ENCODE peak calls at places on chromosome 5, in nine cellular contexts. One of them, this sample, is unnamed.

GRCh38 chr5:176514244-176514918 is 22.8 kb downstream of the RNF44 start:
- DNase-seq in CD4-positive, CD25-positive, alpha-beta regulatory T cell: no peak
- DNase-seq in mammary epithelial cell: no peak
- DNase-seq in aorta: no peak
- DNase-seq in upper lobe of right lung: no peak
- DNase-seq in right lobe of liver: no peak
- DNase-seq in right atrium auricular region: no peak
- DNase-seq in fibroblast of lung: no peak
- DNase-seq in IMR-90: no peak
- DNase-seq in this sample: no peak

GRCh38 chr5:96567188-96567587 is 95.0 kb upstream of the CAST start:
- DNase-seq in CD4-positive, CD25-positive, alpha-beta regulatory T cell: no peak
- DNase-seq in mammary epithelial cell: peak; percentile 22
- DNase-seq in aorta: no peak
- DNase-seq in upper lobe of right lung: no peak
- DNase-seq in right lobe of liver: no peak
- DNase-seq in right atrium auricular region: no peak
- DNase-seq in fibroblast of lung: peak; percentile 47
- DNase-seq in IMR-90: peak; percentile 43
- DNase-seq in this sample: peak; percentile 81

GRCh38 chr5:83072946-83073345 is 4.2 kb downstream of the TMEM167A start:
- DNase-seq in CD4-positive, CD25-positive, alpha-beta regulatory T cell: no peak
- DNase-seq in mammary epithelial cell: no peak
- DNase-seq in aorta: no peak
- DNase-seq in upper lobe of right lung: no peak
- DNase-seq in right lobe of liver: no peak
- DNase-seq in right atrium auricular region: no peak
- DNase-seq in fibroblast of lung: peak; percentile 51
- DNase-seq in IMR-90: no peak
- DNase-seq in this sample: no peak

GRCh38 chr5:141811287-141812155 is 66.7 kb downstream of the PCDH1 start:
- DNase-seq in CD4-positive, CD25-positive, alpha-beta regulatory T cell: no peak
- DNase-seq in mammary epithelial cell: no peak
- DNase-seq in aorta: peak; percentile 68
- DNase-seq in upper lobe of right lung: no peak
- DNase-seq in right lobe of liver: no peak
- DNase-seq in right atrium auricular region: no peak
- DNase-seq in fibroblast of lung: no peak
- DNase-seq in IMR-90: no peak
- DNase-seq in this sample: no peak

GRCh38 chr5:18394154-18394804 is 760.0 kb downstream of the TAF11L14 start:
- DNase-seq in CD4-positive, CD25-positive, alpha-beta regulatory T cell: no peak
- DNase-seq in mammary epithelial cell: peak; percentile 65
- DNase-seq in aorta: peak; percentile 80
- DNase-seq in upper lobe of right lung: peak; percentile 78
- DNase-seq in right lobe of liver: no peak
- DNase-seq in right atrium auricular region: no peak
- DNase-seq in fibroblast of lung: peak; percentile 46
- DNase-seq in IMR-90: peak; percentile 18
- DNase-seq in this sample: peak; percentile 16

GRCh38 chr5:157463081-157463480 is 3.1 kb downstream of the NIPAL4 start:
- DNase-seq in CD4-positive, CD25-positive, alpha-beta regulatory T cell: no peak
- DNase-seq in mammary epithelial cell: no peak
- DNase-seq in aorta: peak; percentile 62
- DNase-seq in upper lobe of right lung: no peak
- DNase-seq in right lobe of liver: no peak
- DNase-seq in right atrium auricular region: no peak
- DNase-seq in fibroblast of lung: no peak
- DNase-seq in IMR-90: no peak
- DNase-seq in this sample: peak; percentile 38

GRCh38 chr5:153632748-153633290 is 142.3 kb downstream of the GRIA1 start:
- DNase-seq in CD4-positive, CD25-positive, alpha-beta regulatory T cell: no peak
- DNase-seq in mammary epithelial cell: no peak
- DNase-seq in aorta: no peak
- DNase-seq in upper lobe of right lung: no peak
- DNase-seq in right lobe of liver: no peak
- DNase-seq in right atrium auricular region: no peak
- DNase-seq in fibroblast of lung: no peak
- DNase-seq in IMR-90: peak; percentile 22
- DNase-seq in this sample: no peak

GRCh38 chr5:41270423-41271251 is 57.3 kb upstream of the C6 start:
- DNase-seq in CD4-positive, CD25-positive, alpha-beta regulatory T cell: no peak
- DNase-seq in mammary epithelial cell: peak; percentile 34
- DNase-seq in aorta: no peak
- DNase-seq in upper lobe of right lung: no peak
- DNase-seq in right lobe of liver: no peak
- DNase-seq in right atrium auricular region: no peak
- DNase-seq in fibroblast of lung: peak; percentile 77
- DNase-seq in IMR-90: peak; percentile 76
- DNase-seq in this sample: peak; percentile 51

GRCh38 chr5:109161914-109162683 is 247.7 kb downstream of the PJA2 start:
- DNase-seq in CD4-positive, CD25-positive, alpha-beta regulatory T cell: no peak
- DNase-seq in mammary epithelial cell: peak; percentile 11
- DNase-seq in aorta: no peak
- DNase-seq in upper lobe of right lung: no peak
- DNase-seq in right lobe of liver: no peak
- DNase-seq in right atrium auricular region: no peak
- DNase-seq in fibroblast of lung: peak; percentile 60
- DNase-seq in IMR-90: peak; percentile 71
- DNase-seq in this sample: no peak

DNA sequence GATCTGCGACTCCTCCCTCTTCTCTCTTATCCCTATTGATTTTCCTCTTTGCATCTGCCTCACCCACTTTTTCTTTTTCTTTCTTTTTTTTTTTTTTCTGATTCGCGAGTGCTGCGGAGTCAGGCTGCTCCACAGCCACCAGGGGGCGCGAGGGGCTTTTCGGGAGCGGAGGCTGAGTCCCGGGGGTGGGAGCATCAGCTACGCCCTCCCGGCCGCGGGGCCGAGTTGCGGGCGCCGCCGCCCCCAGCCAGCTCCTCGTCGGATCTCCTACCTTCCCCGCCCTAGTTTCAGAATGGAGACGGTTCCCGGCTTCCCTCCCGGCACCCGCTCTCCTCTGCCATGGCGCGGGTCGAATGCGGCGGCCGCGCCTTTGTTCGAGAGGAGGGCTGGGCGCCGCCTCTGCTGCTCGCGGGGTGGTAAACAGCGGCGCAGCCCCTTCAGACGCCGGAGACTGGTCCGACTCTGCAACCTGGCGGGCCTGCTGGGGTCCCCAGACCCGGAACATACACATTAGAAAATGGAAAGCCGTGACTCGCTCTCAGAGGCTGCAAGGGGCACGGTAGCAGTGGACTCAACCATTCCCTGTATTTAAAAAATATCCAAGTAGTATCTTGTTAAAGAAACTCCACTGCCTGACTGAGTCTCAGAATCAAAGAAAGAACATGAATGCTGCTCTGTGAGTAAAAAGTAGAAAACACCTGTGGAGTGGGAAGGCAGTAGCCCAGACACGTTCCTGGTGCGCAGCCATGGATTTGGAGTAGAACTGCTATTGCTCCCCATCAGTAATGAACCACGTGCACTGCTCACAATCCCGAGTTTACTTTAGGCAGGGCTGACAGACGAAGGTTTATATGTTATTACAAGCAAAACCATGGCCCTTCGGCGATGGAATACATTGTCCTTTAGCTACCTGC is 55.7 kb downstream of the DPYSL3 start:
- DNase-seq in CD4-positive, CD25-positive, alpha-beta regulatory T cell: peak; percentile 32
- DNase-seq in mammary epithelial cell: peak; percentile 75
- DNase-seq in aorta: peak; percentile 98
- DNase-seq in upper lobe of right lung: peak; percentile 92
- DNase-seq in right lobe of liver: peak; percentile 83
- DNase-seq in right atrium auricular region: peak; percentile 82
- DNase-seq in fibroblast of lung: peak; percentile 90
- DNase-seq in IMR-90: peak; percentile 85
- DNase-seq in this sample: peak; percentile 78
- H3K27ac ChIP-seq in CD4-positive, CD25-positive, alpha-beta regulatory T cell: no peak overlapping the region
- H3K27ac ChIP-seq in mammary epithelial cell: no peak overlapping the region
- H3K27ac ChIP-seq in aorta: peak overlapping the region; percentile 91
- H3K27ac ChIP-seq in upper lobe of right lung: peak overlapping the region; percentile 80
- H3K27ac ChIP-seq in right lobe of liver: peak overlapping the region; percentile 13
- H3K27ac ChIP-seq in right atrium auricular region: peak overlapping the region; percentile 77
- H3K27ac ChIP-seq in fibroblast of lung: peak overlapping the region; percentile 77
- H3K27ac ChIP-seq in IMR-90: peak overlapping the region; percentile 82
- H3K27ac ChIP-seq in this sample: peak overlapping the region; percentile 84

GRCh38 chr5:127925916-127926315 is 157.7 kb upstream of the SLC12A2 start:
- DNase-seq in CD4-positive, CD25-positive, alpha-beta regulatory T cell: no peak
- DNase-seq in mammary epithelial cell: peak; percentile 57
- DNase-seq in aorta: no peak
- DNase-seq in upper lobe of right lung: no peak
- DNase-seq in right lobe of liver: no peak
- DNase-seq in right atrium auricular region: no peak
- DNase-seq in fibroblast of lung: no peak
- DNase-seq in IMR-90: no peak
- DNase-seq in this sample: peak; percentile 34
- H3K27ac ChIP-seq in CD4-positive, CD25-positive, alpha-beta regulatory T cell: no peak overlapping the region
- H3K27ac ChIP-seq in mammary epithelial cell: peak overlapping the region; percentile 31
- H3K27ac ChIP-seq in aorta: no peak overlapping the region
- H3K27ac ChIP-seq in upper lobe of right lung: no peak overlapping the region
- H3K27ac ChIP-seq in right lobe of liver: no peak overlapping the region
- H3K27ac ChIP-seq in right atrium auricular region: no peak overlapping the region
- H3K27ac ChIP-seq in fibroblast of lung: no peak overlapping the region
- H3K27ac ChIP-seq in IMR-90: no peak overlapping the region
- H3K27ac ChIP-seq in this sample: no peak overlapping the region

GRCh38 chr5:116297296-116297814 is 212.5 kb downstream of the COMMD10 start:
- DNase-seq in CD4-positive, CD25-positive, alpha-beta regulatory T cell: no peak
- DNase-seq in mammary epithelial cell: no peak
- DNase-seq in aorta: no peak
- DNase-seq in upper lobe of right lung: no peak
- DNase-seq in right lobe of liver: no peak
- DNase-seq in right atrium auricular region: no peak
- DNase-seq in fibroblast of lung: no peak
- DNase-seq in IMR-90: no peak
- DNase-seq in this sample: no peak

GRCh38 chr5:116291271-116291670 is 206.4 kb downstream of the COMMD10 start:
- DNase-seq in CD4-positive, CD25-positive, alpha-beta regulatory T cell: no peak
- DNase-seq in mammary epithelial cell: no peak
- DNase-seq in aorta: no peak
- DNase-seq in upper lobe of right lung: no peak
- DNase-seq in right lobe of liver: no peak
- DNase-seq in right atrium auricular region: no peak
- DNase-seq in fibroblast of lung: no peak
- DNase-seq in IMR-90: peak; percentile 18
- DNase-seq in this sample: peak; percentile 8

GRCh38 chr5:116301110-116301509 is 216.3 kb downstream of the COMMD10 start:
- DNase-seq in CD4-positive, CD25-positive, alpha-beta regulatory T cell: no peak
- DNase-seq in mammary epithelial cell: no peak
- DNase-seq in aorta: no peak
- DNase-seq in upper lobe of right lung: no peak
- DNase-seq in right lobe of liver: no peak
- DNase-seq in right atrium auricular region: no peak
- DNase-seq in fibroblast of lung: no peak
- DNase-seq in IMR-90: no peak
- DNase-seq in this sample: no peak

GRCh38 chr5:116300016-116300601 is 215.3 kb downstream of the COMMD10 start:
- DNase-seq in CD4-positive, CD25-positive, alpha-beta regulatory T cell: no peak
- DNase-seq in mammary epithelial cell: no peak
- DNase-seq in aorta: no peak
- DNase-seq in upper lobe of right lung: no peak
- DNase-seq in right lobe of liver: no peak
- DNase-seq in right atrium auricular region: no peak
- DNase-seq in fibroblast of lung: no peak
- DNase-seq in IMR-90: no peak
- DNase-seq in this sample: no peak

GRCh38 chr5:116296335-116297072 is 211.7 kb downstream of the COMMD10 start:
- DNase-seq in CD4-positive, CD25-positive, alpha-beta regulatory T cell: no peak
- DNase-seq in mammary epithelial cell: no peak
- DNase-seq in aorta: no peak
- DNase-seq in upper lobe of right lung: no peak
- DNase-seq in right lobe of liver: no peak
- DNase-seq in right atrium auricular region: no peak
- DNase-seq in fibroblast of lung: no peak
- DNase-seq in IMR-90: no peak
- DNase-seq in this sample: no peak
- H3K27ac ChIP-seq in CD4-positive, CD25-positive, alpha-beta regulatory T cell: no peak overlapping the region
- H3K27ac ChIP-seq in mammary epithelial cell: no peak overlapping the region
- H3K27ac ChIP-seq in aorta: no peak overlapping the region
- H3K27ac ChIP-seq in upper lobe of right lung: no peak overlapping the region
- H3K27ac ChIP-seq in right lobe of liver: no peak overlapping the region
- H3K27ac ChIP-seq in right atrium auricular region: no peak overlapping the region
- H3K27ac ChIP-seq in fibroblast of lung: no peak overlapping the region
- H3K27ac ChIP-seq in IMR-90: no peak overlapping the region
- H3K27ac ChIP-seq in this sample: no peak overlapping the region

GRCh38 chr5:180640301-180640764 is 9.1 kb downstream of the FLT4 start:
- DNase-seq in CD4-positive, CD25-positive, alpha-beta regulatory T cell: no peak
- DNase-seq in mammary epithelial cell: no peak
- DNase-seq in aorta: peak; percentile 70
- DNase-seq in upper lobe of right lung: no peak
- DNase-seq in right lobe of liver: peak; percentile 49
- DNase-seq in right atrium auricular region: no peak
- DNase-seq in fibroblast of lung: no peak
- DNase-seq in IMR-90: no peak
- DNase-seq in this sample: no peak

GRCh38 chr5:180640765-180641565 is 8.4 kb downstream of the FLT4 start:
- DNase-seq in CD4-positive, CD25-positive, alpha-beta regulatory T cell: no peak
- DNase-seq in mammary epithelial cell: no peak
- DNase-seq in aorta: peak; percentile 68
- DNase-seq in upper lobe of right lung: peak; percentile 61
- DNase-seq in right lobe of liver: peak; percentile 40
- DNase-seq in right atrium auricular region: no peak
- DNase-seq in fibroblast of lung: no peak
- DNase-seq in IMR-90: no peak
- DNase-seq in this sample: no peak

GRCh38 chr5:180637962-180638680 is 11.3 kb downstream of the FLT4 start:
- DNase-seq in CD4-positive, CD25-positive, alpha-beta regulatory T cell: no peak
- DNase-seq in mammary epithelial cell: no peak
- DNase-seq in aorta: no peak
- DNase-seq in upper lobe of right lung: peak; percentile 48
- DNase-seq in right lobe of liver: peak; percentile 35
- DNase-seq in right atrium auricular region: no peak
- DNase-seq in fibroblast of lung: no peak
- DNase-seq in IMR-90: no peak
- DNase-seq in this sample: no peak

GRCh38 chr5:180639287-180639686 is 10.1 kb downstream of the FLT4 start:
- DNase-seq in CD4-positive, CD25-positive, alpha-beta regulatory T cell: no peak
- DNase-seq in mammary epithelial cell: no peak
- DNase-seq in aorta: no peak
- DNase-seq in upper lobe of right lung: no peak
- DNase-seq in right lobe of liver: no peak
- DNase-seq in right atrium auricular region: no peak
- DNase-seq in fibroblast of lung: no peak
- DNase-seq in IMR-90: no peak
- DNase-seq in this sample: no peak

DNA sequence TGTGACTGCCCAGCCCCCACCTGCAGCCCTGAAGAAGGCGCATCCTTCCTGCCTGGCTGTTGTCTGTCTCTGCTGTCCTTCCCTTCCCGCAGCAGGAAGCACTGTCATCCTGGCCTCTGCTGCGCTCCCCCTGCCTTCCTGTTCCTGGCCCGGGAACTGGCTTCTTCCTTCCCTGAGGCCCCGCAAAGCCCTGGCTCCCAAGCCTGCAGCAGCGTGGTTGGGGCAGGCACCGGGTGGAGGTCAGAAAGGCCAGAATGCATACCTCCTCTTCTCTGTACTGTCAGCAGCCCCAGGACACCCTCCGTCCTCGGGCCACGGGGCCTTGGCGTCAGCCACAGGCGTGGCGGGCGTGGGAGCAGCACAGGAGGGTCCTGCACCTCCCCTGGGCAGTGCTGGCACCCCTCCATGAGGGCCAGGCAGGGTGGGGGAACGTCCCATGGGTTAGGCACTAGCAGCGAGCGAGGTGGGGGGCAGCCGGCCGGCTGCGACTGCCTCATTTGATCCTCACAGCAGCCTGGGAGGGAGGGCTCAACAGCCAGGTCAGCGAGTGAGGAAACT is 9.6 kb downstream of the FLT4 start:
- DNase-seq in CD4-positive, CD25-positive, alpha-beta regulatory T cell: no peak
- DNase-seq in mammary epithelial cell: no peak
- DNase-seq in aorta: no peak
- DNase-seq in upper lobe of right lung: peak; percentile 66
- DNase-seq in right lobe of liver: peak; percentile 55
- DNase-seq in right atrium auricular region: no peak
- DNase-seq in fibroblast of lung: no peak
- DNase-seq in IMR-90: no peak
- DNase-seq in this sample: no peak
- H3K27ac ChIP-seq in CD4-positive, CD25-positive, alpha-beta regulatory T cell: no peak overlapping the region
- H3K27ac ChIP-seq in mammary epithelial cell: no peak overlapping the region
- H3K27ac ChIP-seq in aorta: no peak overlapping the region
- H3K27ac ChIP-seq in upper lobe of right lung: peak overlapping the region; percentile 6
- H3K27ac ChIP-seq in right lobe of liver: no peak overlapping the region
- H3K27ac ChIP-seq in right atrium auricular region: no peak overlapping the region
- H3K27ac ChIP-seq in fibroblast of lung: no peak overlapping the region
- H3K27ac ChIP-seq in IMR-90: no peak overlapping the region
- H3K27ac ChIP-seq in this sample: no peak overlapping the region

This sample was measured in astrocyte.